ENCODE peak calls at places on chromosomes 7 and 10, in five cellular contexts. One of them, this sample, is unnamed. For H3K4me1 and H3K27me3, the result is how much of the 10 kb centered on the place peaks cover.

GRCh38 chr7:107276220-107276827 is 107.5 kb downstream of the HBP1 start:
- DNase-seq in H9: no peak
- DNase-seq in IMR-90: no peak
- DNase-seq in mesendoderm: no peak
- DNase-seq in neuronal stem cell: no peak
- DNase-seq in this sample: no peak

GRCh38 chr10:22911889-22912762 is 15.7 kb upstream of the ARMC3 start:
- DNase-seq in mesendoderm: no peak
- DNase-seq in IMR-90: no peak
- DNase-seq in neuronal stem cell: no peak
- DNase-seq in H9: no peak
- DNase-seq in this sample: peak

GRCh38 chr10:124180947-124181549 is 87.7 kb upstream of the CHST15 start:
- DNase-seq in neuronal stem cell: no peak
- DNase-seq in H9: no peak
- DNase-seq in IMR-90: no peak
- DNase-seq in mesendoderm: no peak
- DNase-seq in this sample: peak

GRCh38 chr7:1742555-1743303 is 72.7 kb downstream of the ELFN1 start:
- DNase-seq in IMR-90: peak
- DNase-seq in H9: no peak
- DNase-seq in neuronal stem cell: no peak
- DNase-seq in mesendoderm: no peak
- DNase-seq in this sample: no peak

GRCh38 chr7:133051066-133051465 is 30.8 kb downstream of the CHCHD3 start:
- DNase-seq in H9: no peak
- DNase-seq in neuronal stem cell: no peak
- DNase-seq in mesendoderm: peak
- DNase-seq in IMR-90: peak
- DNase-seq in this sample: peak

GRCh38 chr10:128864554-128865300 is 602.3 kb upstream of the MGMT start:
- DNase-seq in IMR-90: no peak
- DNase-seq in neuronal stem cell: no peak
- DNase-seq in H9: no peak
- DNase-seq in mesendoderm: no peak
- DNase-seq in this sample: no peak

GRCh38 chr10:73117976-73118743 is 7.9 kb downstream of the NUDT13 start:
- DNase-seq in neuronal stem cell: no peak
- DNase-seq in IMR-90: peak
- DNase-seq in mesendoderm: peak
- DNase-seq in H9: no peak
- DNase-seq in this sample: peak

GRCh38 chr7:32255036-32255435 is 184.8 kb upstream of the PDE1C start:
- DNase-seq in IMR-90: no peak
- DNase-seq in mesendoderm: no peak
- DNase-seq in neuronal stem cell: no peak
- DNase-seq in H9: no peak
- DNase-seq in this sample: no peak

GRCh38 chr7:33886100-33886623 is 19.2 kb upstream of the BMPER start:
- DNase-seq in IMR-90: peak
- DNase-seq in neuronal stem cell: no peak
- DNase-seq in mesendoderm: peak
- DNase-seq in H9: peak
- DNase-seq in this sample: peak

GRCh38 chr7:256461-256940 is 33.5 kb upstream of the FOXL3 start:
- DNase-seq in mesendoderm: no peak
- DNase-seq in neuronal stem cell: no peak
- DNase-seq in IMR-90: no peak
- DNase-seq in H9: no peak
- DNase-seq in this sample: no peak

GRCh38 chr7:38558786-38559185 is 72.4 kb downstream of the AMPH start:
- DNase-seq in IMR-90: peak
- DNase-seq in mesendoderm: no peak
- DNase-seq in neuronal stem cell: no peak
- DNase-seq in H9: no peak
- DNase-seq in this sample: no peak

GRCh38 chr10:43259248-43259980 is 7.5 kb downstream of the RASGEF1A start:
- DNase-seq in IMR-90: no peak
- DNase-seq in neuronal stem cell: no peak
- DNase-seq in mesendoderm: no peak
- DNase-seq in H9: no peak
- DNase-seq in this sample: no peak

GRCh38 chr10:120931999-120932398 is 80.8 kb downstream of the WDR11 start:
- DNase-seq in neuronal stem cell: no peak
- DNase-seq in mesendoderm: no peak
- DNase-seq in IMR-90: no peak
- DNase-seq in H9: no peak
- DNase-seq in this sample: no peak

GRCh38 chr10:58704226-58705200 is 191.8 kb downstream of the BICC1 start:
- DNase-seq in neuronal stem cell: no peak
- DNase-seq in IMR-90: peak
- DNase-seq in H9: no peak
- DNase-seq in mesendoderm: no peak
- DNase-seq in this sample: no peak

GRCh38 chr7:107622937-107623336 is 37.7 kb upstream of the SLC26A4 start:
- DNase-seq in neuronal stem cell: no peak
- DNase-seq in IMR-90: no peak
- DNase-seq in mesendoderm: no peak
- DNase-seq in H9: no peak
- DNase-seq in this sample: no peak

GRCh38 chr10:5976689-5977470 is 463 bp downstream of the IL15RA start:
- DNase-seq in neuronal stem cell: no peak
- DNase-seq in IMR-90: peak
- DNase-seq in mesendoderm: peak
- DNase-seq in H9: peak
- DNase-seq in this sample: peak

GRCh38 chr10:88896336-88897018 is 16.4 kb downstream of the STAMBPL1 start:
- DNase-seq in H9: no peak
- DNase-seq in mesendoderm: no peak
- DNase-seq in IMR-90: no peak
- DNase-seq in neuronal stem cell: no peak
- DNase-seq in this sample: no peak

GRCh38 chr10:26436848-26437247 is 1.3 kb upstream of the APBB1IP start:
- DNase-seq in mesendoderm: peak
- DNase-seq in H9: no peak
- DNase-seq in neuronal stem cell: no peak
- DNase-seq in IMR-90: no peak
- DNase-seq in this sample: no peak

GRCh38 chr10:5776881-5777197 is 36.4 kb downstream of the GDI2 start:
- DNase-seq in neuronal stem cell: no peak
- DNase-seq in H9: no peak
- DNase-seq in IMR-90: peak
- DNase-seq in mesendoderm: no peak
- DNase-seq in this sample: peak

GRCh38 chr7:1678571-1679325 is 8.7 kb downstream of the ELFN1 start:
- DNase-seq in H9: no peak
- DNase-seq in mesendoderm: no peak
- DNase-seq in neuronal stem cell: no peak
- DNase-seq in IMR-90: no peak
- DNase-seq in this sample: no peak

GRCh38 chr10:112775892-112776679 is 174.0 kb upstream of the TCF7L2 start:
- DNase-seq in mesendoderm: no peak
- DNase-seq in IMR-90: no peak
- DNase-seq in H9: no peak
- DNase-seq in neuronal stem cell: no peak
- DNase-seq in this sample: peak

GRCh38 chr7:45937862-45938261 is 16.8 kb upstream of the IGFBP3 start:
- DNase-seq in neuronal stem cell: no peak
- DNase-seq in IMR-90: no peak
- DNase-seq in mesendoderm: no peak
- DNase-seq in H9: no peak
- DNase-seq in this sample: no peak
- H2BK120ac ChIP-seq in neuronal stem cell: no peak
- H2BK120ac ChIP-seq in IMR-90: peak
- H2BK120ac ChIP-seq in mesendoderm: no peak
- H2BK120ac ChIP-seq in H9: no peak
- H2BK120ac ChIP-seq in this sample: no peak

GRCh38 chr7:17132726-17133125 is 165.7 kb upstream of the AHR start:
- DNase-seq in IMR-90: no peak
- DNase-seq in H9: no peak
- DNase-seq in mesendoderm: no peak
- DNase-seq in neuronal stem cell: no peak
- DNase-seq in this sample: peak

GRCh38 chr7:17129218-17129617 is 169.2 kb upstream of the AHR start:
- DNase-seq in mesendoderm: no peak
- DNase-seq in IMR-90: no peak
- DNase-seq in H9: no peak
- DNase-seq in neuronal stem cell: no peak
- DNase-seq in this sample: no peak

GRCh38 chr7:17131983-17132655 is 166.3 kb upstream of the AHR start:
- DNase-seq in H9: no peak
- DNase-seq in mesendoderm: no peak
- DNase-seq in neuronal stem cell: no peak
- DNase-seq in IMR-90: no peak
- DNase-seq in this sample: no peak

GRCh38 chr7:17131060-17131345 is 167.4 kb upstream of the AHR start:
- DNase-seq in mesendoderm: peak
- DNase-seq in H9: no peak
- DNase-seq in IMR-90: peak
- DNase-seq in neuronal stem cell: no peak
- DNase-seq in this sample: peak

GRCh38 chr7:17130281-17131059 is 168.0 kb upstream of the AHR start:
- DNase-seq in neuronal stem cell: peak
- DNase-seq in mesendoderm: peak
- DNase-seq in H9: no peak
- DNase-seq in IMR-90: peak
- DNase-seq in this sample: peak
- H3K4me1 ChIP-seq in neuronal stem cell: under half
- H3K4me1 ChIP-seq in mesendoderm: under half
- H3K4me1 ChIP-seq in H9: under half
- H3K4me1 ChIP-seq in IMR-90: under half
- H3K4me1 ChIP-seq in this sample: under half

GRCh38 chr10:74557098-74557497 is 269.3 kb upstream of the KAT6B start:
- DNase-seq in H9: no peak
- DNase-seq in mesendoderm: no peak
- DNase-seq in IMR-90: no peak
- DNase-seq in neuronal stem cell: no peak
- DNase-seq in this sample: no peak
- H3K27me3 ChIP-seq in H9: under half
- H3K27me3 ChIP-seq in mesendoderm: under half
- H3K27me3 ChIP-seq in IMR-90: under half
- H3K27me3 ChIP-seq in neuronal stem cell: under half
- H3K27me3 ChIP-seq in this sample: under half

DNA sequence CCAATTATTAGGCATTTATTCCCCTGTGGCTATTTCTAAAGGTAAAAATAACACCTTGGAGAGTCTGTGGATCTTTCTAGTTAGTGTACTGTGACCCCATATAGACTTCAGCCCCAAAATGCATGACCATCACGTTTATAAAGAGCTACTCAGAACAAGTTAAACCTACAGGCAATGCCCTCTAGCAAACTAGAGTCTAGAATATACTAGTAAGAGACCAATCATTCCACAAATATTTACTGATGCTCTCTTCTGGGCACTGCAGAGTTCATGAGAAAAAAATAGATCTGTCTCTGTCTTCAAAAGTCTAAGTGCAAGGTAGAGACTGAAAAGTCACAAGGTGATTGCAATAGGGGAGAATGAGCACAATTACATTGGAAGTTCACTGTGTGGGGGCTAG is 20.5 kb upstream of the CALD1 start:
- DNase-seq in H9: no peak
- DNase-seq in mesendoderm: no peak
- DNase-seq in IMR-90: no peak
- DNase-seq in neuronal stem cell: no peak
- DNase-seq in this sample: no peak
- H2BK120ac ChIP-seq in H9: no peak
- H2BK120ac ChIP-seq in mesendoderm: no peak
- H2BK120ac ChIP-seq in IMR-90: peak
- H2BK120ac ChIP-seq in neuronal stem cell: no peak
- H2BK120ac ChIP-seq in this sample: no peak

GRCh38 chr10:31346953-31347352 is 27.9 kb downstream of the ZEB1 start:
- DNase-seq in mesendoderm: no peak
- DNase-seq in neuronal stem cell: no peak
- DNase-seq in IMR-90: no peak
- DNase-seq in H9: no peak
- DNase-seq in this sample: no peak

GRCh38 chr10:31343009-31343408 is 24.0 kb downstream of the ZEB1 start:
- DNase-seq in neuronal stem cell: no peak
- DNase-seq in H9: no peak
- DNase-seq in mesendoderm: no peak
- DNase-seq in IMR-90: no peak
- DNase-seq in this sample: no peak

GRCh38 chr10:31347705-31348104 is 28.7 kb downstream of the ZEB1 start:
- DNase-seq in H9: no peak
- DNase-seq in IMR-90: no peak
- DNase-seq in mesendoderm: no peak
- DNase-seq in neuronal stem cell: no peak
- DNase-seq in this sample: no peak

GRCh38 chr10:31343551-31343950 is 24.5 kb downstream of the ZEB1 start:
- DNase-seq in mesendoderm: no peak
- DNase-seq in neuronal stem cell: no peak
- DNase-seq in H9: no peak
- DNase-seq in IMR-90: no peak
- DNase-seq in this sample: no peak

GRCh38 chr10:31345886-31346285 is 26.9 kb downstream of the ZEB1 start:
- DNase-seq in neuronal stem cell: no peak
- DNase-seq in mesendoderm: no peak
- DNase-seq in H9: no peak
- DNase-seq in IMR-90: peak
- DNase-seq in this sample: no peak
- H3K4me1 ChIP-seq in neuronal stem cell: under half
- H3K4me1 ChIP-seq in mesendoderm: under half
- H3K4me1 ChIP-seq in H9: under half
- H3K4me1 ChIP-seq in IMR-90: under half
- H3K4me1 ChIP-seq in this sample: under half

GRCh38 chr7:151559557-151560183 is 40.0 kb upstream of the RHEB start:
- DNase-seq in H9: no peak
- DNase-seq in neuronal stem cell: no peak
- DNase-seq in mesendoderm: no peak
- DNase-seq in IMR-90: no peak
- DNase-seq in this sample: no peak

GRCh38 chr7:151558575-151558974 is 38.9 kb upstream of the RHEB start:
- DNase-seq in IMR-90: peak
- DNase-seq in H9: no peak
- DNase-seq in mesendoderm: no peak
- DNase-seq in neuronal stem cell: no peak
- DNase-seq in this sample: peak

GRCh38 chr7:151560243-151560642 is 40.5 kb upstream of the RHEB start:
- DNase-seq in H9: no peak
- DNase-seq in neuronal stem cell: no peak
- DNase-seq in IMR-90: no peak
- DNase-seq in mesendoderm: no peak
- DNase-seq in this sample: no peak

GRCh38 chr7:151553356-151553755 is 33.7 kb upstream of the RHEB start:
- DNase-seq in neuronal stem cell: no peak
- DNase-seq in mesendoderm: no peak
- DNase-seq in H9: no peak
- DNase-seq in IMR-90: no peak
- DNase-seq in this sample: no peak

GRCh38 chr7:151556592-151556991 is 36.9 kb upstream of the RHEB start:
- DNase-seq in H9: no peak
- DNase-seq in neuronal stem cell: no peak
- DNase-seq in IMR-90: no peak
- DNase-seq in mesendoderm: no peak
- DNase-seq in this sample: no peak
- H3K27me3 ChIP-seq in H9: under half
- H3K27me3 ChIP-seq in neuronal stem cell: under half
- H3K27me3 ChIP-seq in IMR-90: under half
- H3K27me3 ChIP-seq in mesendoderm: under half
- H3K27me3 ChIP-seq in this sample: under half

GRCh38 chr10:102245932-102246251 is 560 bp downstream of the GBF1 start:
- DNase-seq in neuronal stem cell: no peak
- DNase-seq in mesendoderm: no peak
- DNase-seq in H9: no peak
- DNase-seq in IMR-90: no peak
- DNase-seq in this sample: no peak
- H2BK120ac ChIP-seq in neuronal stem cell: no peak
- H2BK120ac ChIP-seq in mesendoderm: no peak
- H2BK120ac ChIP-seq in H9: no peak
- H2BK120ac ChIP-seq in IMR-90: peak
- H2BK120ac ChIP-seq in this sample: no peak